ENCODE peak calls at places on chromosomes 13 and 19, in seven cellular contexts. Z is naive thymus-derived CD4-positive, alpha-beta T cell; K is adipocyte; U is activated T-helper 1 cell treated with anti-CD3 and anti-CD28 coated beads, Interleukin-2, amount 50 U/mL, for 16 hours; Y is activated CD8-positive, alpha-beta memory T cell treated with anti-CD3 and anti-CD28 coated beads for 24 hours; J is uterus; G is brain microvascular endothelial cell. N is an unnamed sample.

GRCh38 chr13:113997845-113998751 is 24.2 kb upstream of the C13orf46 start:
- DNase-seq in Y (no peak), G (peak; percentile 77), J (peak; percentile 61), Z (no peak), K (no peak), U (no peak), N (peak; percentile 52)

GRCh38 chr13:98466634-98467236 is 110.2 kb downstream of the STK24 start:
- DNase-seq in G (peak; percentile 81), U (no peak), Z (no peak), Y (no peak), J (no peak), K (peak; percentile 46), N (no peak)

GRCh38 chr13:65911546-65912193 is 1318.5 kb downstream of the PCDH9 start:
- DNase-seq in J (no peak), Z (no peak), U (no peak), G (no peak), Y (no peak), K (peak; percentile 44), N (no peak)

GRCh38 chr19:51948979-51949378 is 21.7 kb downstream of the ZNF613 start:
- DNase-seq in K (peak; percentile 40), J (no peak), U (no peak), G (peak; percentile 16), Y (no peak), Z (no peak), N (no peak)

GRCh38 chr19:16637535-16637934 is 9.5 kb upstream of the MED26 start:
- DNase-seq in K (peak; percentile 46), J (no peak), Y (no peak), G (no peak), Z (no peak), U (no peak), N (no peak)

GRCh38 chr13:52969373-52969772 is 59.2 kb upstream of the OLFM4 start:
- DNase-seq in Z (no peak), G (no peak), Y (no peak), U (no peak), K (no peak), J (no peak), N (no peak)

GRCh38 chr13:25901460-25902376 is 150.1 kb downstream of the SHISA2 start:
- DNase-seq in J (no peak), Z (peak; percentile 78), G (peak; percentile 97), Y (no peak), U (no peak), K (peak; percentile 30), N (no peak)

GRCh38 chr13:21663197-21663596 is 7.7 kb upstream of the FGF9 start:
- DNase-seq in Z (no peak), K (no peak), Y (no peak), J (no peak), G (no peak), U (no peak), N (no peak)

GRCh38 chr19:49150106-49150943 is 4.9 kb downstream of the HRC start:
- DNase-seq in G (peak; percentile 64), U (no peak), K (peak; percentile 92), Y (peak; percentile 69), Z (no peak), J (peak; percentile 75), N (peak; percentile 66)

GRCh38 chr13:75443356-75443958 is 38.5 kb downstream of the TBC1D4 start:
- DNase-seq in Y (no peak), K (no peak), G (no peak), J (no peak), Z (no peak), U (no peak), N (no peak)

GRCh38 chr13:27128825-27129627 is 42.6 kb downstream of the USP12 start:
- DNase-seq in K (no peak), J (no peak), G (no peak), U (no peak), Y (no peak), Z (no peak), N (no peak)

GRCh38 chr13:95677564-95678386 is 836 bp downstream of the DNAJC3 start:
- DNase-seq in K (peak; percentile 66), U (no peak), G (no peak), Z (peak; percentile 29), Y (no peak), J (peak; percentile 45), N (no peak)

GRCh38 chr19:53328967-53329366 is 4.6 kb upstream of the ZNF845 start:
- DNase-seq in G (no peak), Y (peak; percentile 57), K (peak; percentile 3), J (peak; percentile 35), Z (no peak), U (no peak), N (no peak)

GRCh38 chr13:20354722-20355121 is 122.6 kb upstream of the GJB6 start:
- DNase-seq in U (no peak), K (no peak), G (no peak), Z (no peak), J (no peak), Y (no peak), N (no peak)

GRCh38 chr19:49104229-49104864 is 9.8 kb upstream of the LIN7B start:
- DNase-seq in Z (no peak), K (no peak), U (no peak), J (no peak), Y (no peak), G (no peak), N (no peak)

GRCh38 chr13:90968510-90968909 is 379.0 kb upstream of the MIR17HG start:
- DNase-seq in Z (no peak), K (peak; percentile 5), G (no peak), J (no peak), U (no peak), Y (no peak), N (no peak)

GRCh38 chr13:39612023-39612637 is 9.1 kb upstream of the LHFPL6 start:
- DNase-seq in Z (peak; percentile 54), U (no peak), K (peak; percentile 92), G (peak; percentile 76), Y (peak; percentile 67), J (peak; percentile 89), N (peak; percentile 99)

GRCh38 chr19:56971230-56971629 is 130.7 kb upstream of the PEG3 start:
- DNase-seq in Z (no peak), K (no peak), Y (no peak), U (no peak), J (no peak), G (no peak), N (no peak)

GRCh38 chr19:6236310-6237291 is 43.2 kb downstream of the MLLT1 start:
- DNase-seq in G (no peak), K (no peak), Z (no peak), U (no peak), J (no peak), Y (no peak), N (no peak)

GRCh38 chr19:45009625-45010255 is 8.5 kb downstream of the RELB start:
- DNase-seq in Y (no peak), K (no peak), G (no peak), U (no peak), Z (no peak), J (no peak), N (no peak)

GRCh38 chr13:44403720-44404063 is 30.1 kb downstream of the SERP2 start:
- DNase-seq in Z (no peak), K (no peak), G (no peak), U (no peak), J (no peak), Y (no peak), N (no peak)

GRCh38 chr13:79226250-79226649 is 179.8 kb downstream of the RBM26 start:
- DNase-seq in U (no peak), G (no peak), J (no peak), Y (no peak), Z (no peak), K (no peak), N (no peak)

GRCh38 chr19:19538077-19538764 is at the start of gene CILP2:
- DNase-seq in K (peak; percentile 20), Y (peak; percentile 76), J (no peak), Z (no peak), G (no peak), U (no peak), N (no peak)

GRCh38 chr13:111939285-111940278 is 127.4 kb upstream of the SOX1 start:
- DNase-seq in J (no peak), G (no peak), Y (peak; percentile 11), K (no peak), U (no peak), Z (no peak), N (no peak)

GRCh38 chr19:35757231-35757748 is 461 bp upstream of the HSPB6 start:
- DNase-seq in G (peak; percentile 93), Y (no peak), K (peak; percentile 95), J (peak; percentile 98), Z (no peak), U (no peak), N (peak; percentile 84)

GRCh38 chr19:3981736-3982681 is 3.3 kb downstream of the EEF2 start:
- DNase-seq in G (no peak), J (no peak), K (no peak), U (no peak), Z (no peak), Y (peak; percentile 62), N (no peak)

GRCh38 chr13:106610511-106610910 is 42.6 kb upstream of the ARGLU1 start:
- DNase-seq in K (peak; percentile 27), G (peak; percentile 77), Z (no peak), Y (no peak), U (no peak), J (no peak), N (no peak)

GRCh38 chr19:4390017-4390861 is 10.1 kb downstream of the SH3GL1 start:
- DNase-seq in K (no peak), Z (no peak), U (no peak), G (no peak), Y (no peak), J (no peak), N (no peak)

GRCh38 chr19:48837081-48837524 is 812 bp upstream of the HSD17B14 start:
- DNase-seq in G (peak; percentile 86), J (peak; percentile 95), Y (peak; percentile 92), Z (peak; percentile 76), U (peak; percentile 41), K (peak; percentile 94), N (peak; percentile 62)

GRCh38 chr19:5109560-5109959 is 140.6 kb downstream of the KDM4B start:
- DNase-seq in G (no peak), J (no peak), U (no peak), Y (no peak), Z (no peak), K (no peak), N (no peak)

GRCh38 chr19:5022066-5022860 is 53.4 kb downstream of the KDM4B start:
- DNase-seq in K (no peak), J (no peak), U (no peak), Z (no peak), Y (no peak), G (no peak), N (no peak)

GRCh38 chr19:53881482-53882390 is at the start of gene PRKCG:
- DNase-seq in K (peak; percentile 64), G (no peak), J (no peak), U (no peak), Y (peak; percentile 75), Z (peak; percentile 71), N (no peak)

GRCh38 chr13:65966991-65967451 is 1263.1 kb downstream of the PCDH9 start:
- DNase-seq in K (peak; percentile 62), Y (no peak), J (no peak), Z (no peak), G (peak; percentile 55), U (no peak), N (no peak)

GRCh38 chr13:40672310-40673060 is 6.0 kb upstream of the FOXO1 start:
- DNase-seq in J (no peak), G (peak; percentile 73), U (no peak), K (peak; percentile 55), Z (no peak), Y (no peak), N (no peak)

GRCh38 chr13:80755925-80756324 is 415.0 kb upstream of the SPRY2 start:
- DNase-seq in U (no peak), Z (no peak), G (no peak), Y (no peak), J (no peak), K (no peak), N (no peak)

GRCh38 chr19:35908977-35909683 is 1.0 kb upstream of the TYROBP start:
- DNase-seq in J (no peak), Z (no peak), Y (no peak), U (no peak), K (no peak), G (no peak), N (peak; percentile 73)

GRCh38 chr13:88384542-88384941 is 713.4 kb downstream of the SLITRK5 start:
- DNase-seq in U (no peak), G (no peak), Y (no peak), K (no peak), Z (no peak), J (no peak), N (no peak)

N was measured in tibial nerve.